ENCODE peak calls at places on chromosomes 1 and 21, in nine cellular contexts. One of them, this sample, is unnamed.

GRCh38 chr21:38289697-38290096 is 32.9 kb downstream of the KCNJ15 start:
- DNase-seq in HFF-Myc: peak; percentile 97
- DNase-seq in heart left ventricle: peak; percentile 33
- DNase-seq in pancreas: no peak
- DNase-seq in neural progenitor cell: no peak
- DNase-seq in Caco-2: no peak
- DNase-seq in psoas muscle: no peak
- DNase-seq in AG04450: peak; percentile 83
- DNase-seq in heart right ventricle: no peak
- DNase-seq in this sample: peak; percentile 99

GRCh38 chr1:193558491-193559028 is 372.1 kb upstream of the B3GALT2 start:
- DNase-seq in psoas muscle: no peak
- DNase-seq in heart left ventricle: no peak
- DNase-seq in HFF-Myc: peak; percentile 75
- DNase-seq in AG04450: peak; percentile 41
- DNase-seq in pancreas: peak; percentile 27
- DNase-seq in heart right ventricle: no peak
- DNase-seq in neural progenitor cell: no peak
- DNase-seq in Caco-2: no peak
- DNase-seq in this sample: peak; percentile 93

GRCh38 chr1:65260851-65261473 is 48.4 kb upstream of the DNAJC6 start:
- DNase-seq in Caco-2: no peak
- DNase-seq in AG04450: no peak
- DNase-seq in HFF-Myc: peak; percentile 55
- DNase-seq in heart left ventricle: no peak
- DNase-seq in pancreas: no peak
- DNase-seq in heart right ventricle: no peak
- DNase-seq in neural progenitor cell: no peak
- DNase-seq in psoas muscle: no peak
- DNase-seq in this sample: peak; percentile 51

GRCh38 chr1:184052194-184052559 is 647 bp downstream of the TSEN15 start:
- DNase-seq in pancreas: no peak
- DNase-seq in psoas muscle: no peak
- DNase-seq in AG04450: no peak
- DNase-seq in Caco-2: no peak
- DNase-seq in neural progenitor cell: no peak
- DNase-seq in HFF-Myc: no peak
- DNase-seq in heart left ventricle: no peak
- DNase-seq in heart right ventricle: no peak
- DNase-seq in this sample: no peak

GRCh38 chr21:37244506-37245083 is 22.5 kb downstream of the VPS26C start:
- DNase-seq in pancreas: no peak
- DNase-seq in psoas muscle: no peak
- DNase-seq in HFF-Myc: no peak
- DNase-seq in Caco-2: no peak
- DNase-seq in heart right ventricle: no peak
- DNase-seq in heart left ventricle: no peak
- DNase-seq in AG04450: no peak
- DNase-seq in neural progenitor cell: no peak
- DNase-seq in this sample: no peak

GRCh38 chr1:166947398-166948043 is 27.8 kb downstream of the ILDR2 start:
- DNase-seq in HFF-Myc: no peak
- DNase-seq in pancreas: peak; percentile 30
- DNase-seq in neural progenitor cell: peak; percentile 93
- DNase-seq in Caco-2: peak; percentile 54
- DNase-seq in heart right ventricle: peak; percentile 40
- DNase-seq in psoas muscle: peak; percentile 34
- DNase-seq in heart left ventricle: peak; percentile 52
- DNase-seq in AG04450: no peak
- DNase-seq in this sample: peak; percentile 41

GRCh38 chr1:207828485-207829158 is 76.8 kb downstream of the CD46 start:
- DNase-seq in heart right ventricle: peak; percentile 73
- DNase-seq in AG04450: peak; percentile 64
- DNase-seq in Caco-2: peak; percentile 86
- DNase-seq in neural progenitor cell: peak; percentile 70
- DNase-seq in pancreas: peak; percentile 77
- DNase-seq in HFF-Myc: peak; percentile 83
- DNase-seq in heart left ventricle: peak; percentile 85
- DNase-seq in psoas muscle: peak; percentile 78
- DNase-seq in this sample: peak; percentile 93

GRCh38 chr1:94614980-94615379 is 73.4 kb upstream of the F3 start:
- DNase-seq in Caco-2: no peak
- DNase-seq in AG04450: no peak
- DNase-seq in HFF-Myc: no peak
- DNase-seq in pancreas: no peak
- DNase-seq in heart left ventricle: no peak
- DNase-seq in neural progenitor cell: no peak
- DNase-seq in heart right ventricle: no peak
- DNase-seq in psoas muscle: no peak
- DNase-seq in this sample: peak; percentile 32

GRCh38 chr1:247407180-247407616 is 8.8 kb upstream of the NLRP3 start:
- DNase-seq in neural progenitor cell: no peak
- DNase-seq in HFF-Myc: no peak
- DNase-seq in pancreas: no peak
- DNase-seq in psoas muscle: peak; percentile 31
- DNase-seq in Caco-2: no peak
- DNase-seq in heart right ventricle: peak; percentile 27
- DNase-seq in heart left ventricle: peak; percentile 32
- DNase-seq in AG04450: no peak
- DNase-seq in this sample: no peak

GRCh38 chr1:223039990-223040389 is 103.1 kb downstream of the TLR5 start:
- DNase-seq in psoas muscle: no peak
- DNase-seq in heart left ventricle: no peak
- DNase-seq in HFF-Myc: no peak
- DNase-seq in heart right ventricle: no peak
- DNase-seq in pancreas: no peak
- DNase-seq in AG04450: no peak
- DNase-seq in Caco-2: no peak
- DNase-seq in neural progenitor cell: no peak
- DNase-seq in this sample: no peak

GRCh38 chr1:228735871-228736586 is 750 bp downstream of the RHOU start:
- DNase-seq in pancreas: peak; percentile 63
- DNase-seq in Caco-2: peak; percentile 50
- DNase-seq in neural progenitor cell: peak; percentile 58
- DNase-seq in HFF-Myc: no peak
- DNase-seq in psoas muscle: peak; percentile 39
- DNase-seq in heart right ventricle: peak; percentile 56
- DNase-seq in heart left ventricle: peak; percentile 36
- DNase-seq in AG04450: no peak
- DNase-seq in this sample: peak; percentile 55

GRCh38 chr1:77021637-77022036 is 154.4 kb downstream of the ST6GALNAC5 start:
- DNase-seq in neural progenitor cell: no peak
- DNase-seq in pancreas: no peak
- DNase-seq in HFF-Myc: no peak
- DNase-seq in Caco-2: no peak
- DNase-seq in heart left ventricle: no peak
- DNase-seq in heart right ventricle: no peak
- DNase-seq in psoas muscle: no peak
- DNase-seq in AG04450: no peak
- DNase-seq in this sample: no peak

GRCh38 chr1:64042331-64043100 is 160.9 kb upstream of the UBE2U start:
- DNase-seq in psoas muscle: no peak
- DNase-seq in heart left ventricle: peak; percentile 34
- DNase-seq in AG04450: peak; percentile 83
- DNase-seq in heart right ventricle: no peak
- DNase-seq in pancreas: peak; percentile 68
- DNase-seq in Caco-2: no peak
- DNase-seq in HFF-Myc: peak; percentile 76
- DNase-seq in neural progenitor cell: peak; percentile 11
- DNase-seq in this sample: peak; percentile 97

GRCh38 chr1:11053758-11054137 is 6.1 kb downstream of the SRM start:
- DNase-seq in AG04450: no peak
- DNase-seq in HFF-Myc: no peak
- DNase-seq in psoas muscle: peak; percentile 28
- DNase-seq in pancreas: peak; percentile 53
- DNase-seq in heart left ventricle: no peak
- DNase-seq in neural progenitor cell: peak; percentile 79
- DNase-seq in heart right ventricle: no peak
- DNase-seq in Caco-2: peak; percentile 51
- DNase-seq in this sample: peak; percentile 26

GRCh38 chr1:165047985-165048384 is 308.5 kb downstream of the LMX1A start:
- DNase-seq in heart right ventricle: no peak
- DNase-seq in psoas muscle: no peak
- DNase-seq in neural progenitor cell: peak; percentile 55
- DNase-seq in AG04450: no peak
- DNase-seq in pancreas: no peak
- DNase-seq in Caco-2: no peak
- DNase-seq in heart left ventricle: no peak
- DNase-seq in HFF-Myc: no peak
- DNase-seq in this sample: no peak

GRCh38 chr1:38929476-38929875 is 12.2 kb downstream of the RHBDL2 start:
- DNase-seq in pancreas: no peak
- DNase-seq in AG04450: no peak
- DNase-seq in HFF-Myc: peak; percentile 7
- DNase-seq in Caco-2: no peak
- DNase-seq in psoas muscle: no peak
- DNase-seq in heart left ventricle: no peak
- DNase-seq in heart right ventricle: peak; percentile 14
- DNase-seq in neural progenitor cell: peak; percentile 63
- DNase-seq in this sample: no peak

DNA sequence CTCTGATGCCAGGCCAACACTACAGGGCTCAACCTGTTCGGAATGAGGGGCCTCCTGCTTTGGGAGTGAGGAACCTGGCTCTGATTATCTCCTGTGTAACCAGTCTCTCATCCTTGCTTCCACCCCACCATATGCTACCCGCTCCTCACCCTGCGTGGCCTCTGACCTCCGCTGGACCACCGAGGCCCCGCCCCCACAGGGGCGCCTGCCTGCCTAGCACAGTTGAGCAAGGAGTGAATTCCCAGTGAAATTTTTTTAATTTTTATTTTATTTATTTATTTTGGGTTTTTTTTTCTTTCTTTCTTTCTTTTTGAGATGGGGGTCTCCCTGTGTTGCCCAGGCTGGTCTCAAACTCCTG is 1.9 kb upstream of the GNB1 start:
- DNase-seq in HFF-Myc: no peak
- DNase-seq in heart right ventricle: no peak
- DNase-seq in pancreas: no peak
- DNase-seq in psoas muscle: no peak
- DNase-seq in heart left ventricle: no peak
- DNase-seq in AG04450: no peak
- DNase-seq in neural progenitor cell: peak; percentile 3
- DNase-seq in Caco-2: no peak
- DNase-seq in this sample: no peak
- H3K4me3 ChIP-seq in HFF-Myc: no peak overlapping the region
- H3K4me3 ChIP-seq in heart right ventricle: no peak overlapping the region
- H3K4me3 ChIP-seq in pancreas: peak overlapping the region; percentile 79
- H3K4me3 ChIP-seq in psoas muscle: peak overlapping the region; percentile 97
- H3K4me3 ChIP-seq in heart left ventricle: no peak overlapping the region
- H3K4me3 ChIP-seq in AG04450: no peak overlapping the region
- H3K4me3 ChIP-seq in neural progenitor cell: no peak overlapping the region
- H3K4me3 ChIP-seq in Caco-2: no peak overlapping the region
- H3K4me3 ChIP-seq in this sample: no peak overlapping the region

DNA sequence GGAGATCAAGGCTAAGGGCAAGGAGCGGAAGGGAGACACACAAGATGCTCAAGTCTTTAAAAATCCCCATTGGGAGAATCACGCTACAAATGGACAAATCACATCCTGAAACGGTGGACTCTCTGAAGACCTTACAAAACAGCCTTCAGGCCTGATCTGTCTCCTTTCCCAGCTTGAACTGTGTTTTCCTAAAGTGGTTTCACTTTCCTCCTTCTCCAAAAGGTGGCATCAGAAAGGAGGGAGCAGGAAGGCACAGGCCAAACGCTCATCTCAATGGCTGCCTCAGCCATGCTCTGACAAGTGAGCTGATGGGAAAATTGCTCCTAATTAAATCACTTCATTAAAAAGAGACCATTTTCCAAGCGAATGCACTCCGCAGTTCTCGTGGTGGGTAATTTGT is 47.7 kb downstream of the UTP25 start:
- DNase-seq in heart left ventricle: no peak
- DNase-seq in pancreas: no peak
- DNase-seq in psoas muscle: no peak
- DNase-seq in AG04450: no peak
- DNase-seq in heart right ventricle: no peak
- DNase-seq in neural progenitor cell: peak; percentile 68
- DNase-seq in Caco-2: peak; percentile 24
- DNase-seq in HFF-Myc: no peak
- DNase-seq in this sample: peak; percentile 77
- TF ChIP-seq CTCF in heart left ventricle: peak; percentile 16
- TF ChIP-seq CTCF in pancreas: no peak
- TF ChIP-seq CTCF in psoas muscle: no peak
- TF ChIP-seq CTCF in AG04450: peak; percentile 70
- TF ChIP-seq CTCF in heart right ventricle: no peak
- TF ChIP-seq CTCF in neural progenitor cell: peak; percentile 53
- TF ChIP-seq CTCF in Caco-2: peak; percentile 24
- TF ChIP-seq CTCF in HFF-Myc: peak; percentile 46
- TF ChIP-seq CTCF in this sample: peak; percentile 65

DNA sequence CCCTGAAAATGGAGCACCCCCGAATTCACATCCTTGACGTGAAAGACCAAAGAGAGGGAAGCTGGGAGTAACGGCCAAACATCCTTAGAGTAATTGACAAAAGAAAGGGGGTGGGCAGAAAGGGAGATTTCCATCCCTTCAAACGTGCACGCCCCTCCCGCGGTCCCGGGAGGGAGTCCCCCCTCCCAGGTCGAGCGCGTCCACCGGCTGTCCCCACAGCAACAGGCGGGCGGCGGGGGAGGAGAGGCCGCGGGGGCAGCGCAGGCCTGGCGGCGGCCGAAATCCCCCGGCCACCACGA is 5.3 kb upstream of the PROX1 start:
- DNase-seq in neural progenitor cell: no peak
- DNase-seq in AG04450: no peak
- DNase-seq in heart left ventricle: no peak
- DNase-seq in psoas muscle: no peak
- DNase-seq in HFF-Myc: no peak
- DNase-seq in pancreas: no peak
- DNase-seq in Caco-2: no peak
- DNase-seq in heart right ventricle: no peak
- DNase-seq in this sample: no peak
- H3K4me3 ChIP-seq in neural progenitor cell: peak overlapping the region; percentile 58
- H3K4me3 ChIP-seq in AG04450: no peak overlapping the region
- H3K4me3 ChIP-seq in heart left ventricle: peak overlapping the region; percentile 50
- H3K4me3 ChIP-seq in psoas muscle: peak overlapping the region; percentile 66
- H3K4me3 ChIP-seq in HFF-Myc: no peak overlapping the region
- H3K4me3 ChIP-seq in pancreas: peak overlapping the region; percentile 45
- H3K4me3 ChIP-seq in Caco-2: peak overlapping the region; percentile 70
- H3K4me3 ChIP-seq in heart right ventricle: peak overlapping the region; percentile 39
- H3K4me3 ChIP-seq in this sample: no peak overlapping the region

GRCh38 chr1:29082519-29082918 is 41.2 kb downstream of the TMEM200B start:
- DNase-seq in heart left ventricle: no peak
- DNase-seq in neural progenitor cell: no peak
- DNase-seq in heart right ventricle: no peak
- DNase-seq in Caco-2: no peak
- DNase-seq in HFF-Myc: no peak
- DNase-seq in pancreas: no peak
- DNase-seq in psoas muscle: no peak
- DNase-seq in AG04450: no peak
- DNase-seq in this sample: no peak

GRCh38 chr1:29081201-29081600 is 42.5 kb downstream of the TMEM200B start:
- DNase-seq in neural progenitor cell: no peak
- DNase-seq in Caco-2: no peak
- DNase-seq in HFF-Myc: no peak
- DNase-seq in AG04450: no peak
- DNase-seq in heart left ventricle: no peak
- DNase-seq in pancreas: no peak
- DNase-seq in heart right ventricle: no peak
- DNase-seq in psoas muscle: no peak
- DNase-seq in this sample: no peak

DNA sequence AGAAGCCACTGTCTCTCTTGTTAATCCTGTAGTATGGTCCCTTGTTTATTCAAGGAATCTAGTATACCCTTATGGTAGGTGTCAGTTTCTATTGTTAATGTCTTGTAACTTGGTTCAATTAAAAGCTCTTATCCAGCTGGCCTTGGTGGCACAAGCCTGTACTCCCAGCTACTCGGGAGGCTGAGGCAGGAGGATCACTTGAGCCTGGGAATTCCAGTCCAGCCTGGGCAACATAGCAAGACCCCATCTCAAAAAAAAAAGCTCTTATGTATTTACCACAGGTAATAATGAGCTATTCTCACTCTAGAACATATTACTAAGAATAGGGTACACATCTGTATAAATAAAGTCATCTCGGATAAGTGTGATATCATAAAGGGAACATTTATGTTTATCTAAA is 46.5 kb downstream of the TMEM200B start:
- DNase-seq in HFF-Myc: no peak
- DNase-seq in AG04450: no peak
- DNase-seq in pancreas: no peak
- DNase-seq in heart right ventricle: no peak
- DNase-seq in psoas muscle: no peak
- DNase-seq in Caco-2: no peak
- DNase-seq in neural progenitor cell: no peak
- DNase-seq in heart left ventricle: no peak
- DNase-seq in this sample: no peak
- TF ChIP-seq CTCF in HFF-Myc: no peak
- TF ChIP-seq CTCF in AG04450: no peak
- TF ChIP-seq CTCF in pancreas: no peak
- TF ChIP-seq CTCF in heart right ventricle: no peak
- TF ChIP-seq CTCF in psoas muscle: no peak
- TF ChIP-seq CTCF in Caco-2: no peak
- TF ChIP-seq CTCF in neural progenitor cell: no peak
- TF ChIP-seq CTCF in heart left ventricle: no peak
- TF ChIP-seq CTCF in this sample: no peak